ENCODE peak calls at places on chromosome 1, in five cellular contexts. M, Z, P, O and G are unnamed samples.

GRCh38 chr1:204828352-204828850 is 42.3 kb upstream of the NFASC start:
- DNase-seq in M (no peak), Z (no peak), P (no peak), O (peak), G (no peak)

GRCh38 chr1:36962991-36963390 is 71.3 kb downstream of the GRIK3 start:
- DNase-seq in O (no peak), M (no peak), P (no peak), Z (no peak), G (no peak)

GRCh38 chr1:15749399-15750291 is 7.3 kb downstream of the TMEM82 start:
- DNase-seq in M (no peak), P (no peak), O (no peak), Z (no peak), G (no peak)

GRCh38 chr1:37797750-37798345 is 4.2 kb downstream of the MANEAL start:
- DNase-seq in M (peak), O (peak), Z (no peak), P (no peak), G (no peak)

GRCh38 chr1:235409045-235409820 is 42.0 kb downstream of the TBCE start:
- DNase-seq in M (no peak), P (no peak), O (no peak), Z (no peak), G (peak)

GRCh38 chr1:203796223-203796747 is 862 bp downstream of the ZBED6 start:
- DNase-seq in O (peak), Z (no peak), M (no peak), P (peak), G (no peak)

GRCh38 chr1:10080523-10080922 is 47.8 kb downstream of the UBE4B start:
- DNase-seq in Z (no peak), O (no peak), M (no peak), P (no peak), G (no peak)

GRCh38 chr1:53643061-53643880 is 95.7 kb downstream of the GLIS1 start:
- DNase-seq in Z (no peak), P (no peak), M (no peak), O (no peak), G (no peak)

GRCh38 chr1:226891846-226892533 is 21.6 kb downstream of the PSEN2 start:
- DNase-seq in P (no peak), Z (no peak), O (peak), M (no peak), G (no peak)

GRCh38 chr1:40980453-40981121 is 1.1 kb downstream of the CTPS1 start:
- DNase-seq in M (no peak), O (peak), P (no peak), Z (peak), G (peak)

GRCh38 chr1:208174736-208175507 is 69.3 kb downstream of the PLXNA2 start:
- DNase-seq in P (no peak), M (no peak), Z (no peak), O (peak), G (no peak)

GRCh38 chr1:30856260-30856790 is 52.2 kb downstream of the SDC3 start:
- DNase-seq in M (no peak), O (peak), P (no peak), Z (no peak), G (no peak)
- TF ChIP-seq CTCF in M (no peak), O (no peak), P (no peak), Z (no peak), G (no peak)

GRCh38 chr1:26047278-26047874 is 1.5 kb upstream of the SLC30A2 start:
- DNase-seq in Z (no peak), P (no peak), M (no peak), O (no peak), G (no peak)
- H3K4me3 ChIP-seq in Z (no peak), P (no peak), M (no peak), O (no peak), G (no peak)

DNA sequence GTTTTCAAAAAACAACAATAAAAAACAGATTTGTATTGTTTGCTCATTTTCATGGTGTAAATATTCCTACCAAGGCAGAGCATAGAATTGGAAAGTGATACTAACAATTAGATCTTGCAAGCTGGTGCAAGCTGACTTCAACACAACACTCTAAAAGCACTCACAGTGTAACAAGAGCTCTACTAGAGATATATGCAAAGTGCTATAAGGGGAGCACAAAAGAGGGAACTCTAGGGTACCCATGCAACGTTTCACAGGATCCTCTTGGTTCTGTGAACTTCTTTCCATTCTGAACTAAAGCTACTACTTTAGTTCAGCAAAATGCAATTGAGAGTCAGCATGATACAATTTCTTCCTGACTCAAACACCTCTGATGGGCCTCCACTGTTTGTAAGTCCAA is 78.3 kb downstream of the ATP1B1 start:
- DNase-seq in Z (no peak), O (no peak), P (no peak), M (no peak), G (no peak)
- TF ChIP-seq CTCF in Z (no peak), O (no peak), P (no peak), M (no peak), G (no peak)

DNA sequence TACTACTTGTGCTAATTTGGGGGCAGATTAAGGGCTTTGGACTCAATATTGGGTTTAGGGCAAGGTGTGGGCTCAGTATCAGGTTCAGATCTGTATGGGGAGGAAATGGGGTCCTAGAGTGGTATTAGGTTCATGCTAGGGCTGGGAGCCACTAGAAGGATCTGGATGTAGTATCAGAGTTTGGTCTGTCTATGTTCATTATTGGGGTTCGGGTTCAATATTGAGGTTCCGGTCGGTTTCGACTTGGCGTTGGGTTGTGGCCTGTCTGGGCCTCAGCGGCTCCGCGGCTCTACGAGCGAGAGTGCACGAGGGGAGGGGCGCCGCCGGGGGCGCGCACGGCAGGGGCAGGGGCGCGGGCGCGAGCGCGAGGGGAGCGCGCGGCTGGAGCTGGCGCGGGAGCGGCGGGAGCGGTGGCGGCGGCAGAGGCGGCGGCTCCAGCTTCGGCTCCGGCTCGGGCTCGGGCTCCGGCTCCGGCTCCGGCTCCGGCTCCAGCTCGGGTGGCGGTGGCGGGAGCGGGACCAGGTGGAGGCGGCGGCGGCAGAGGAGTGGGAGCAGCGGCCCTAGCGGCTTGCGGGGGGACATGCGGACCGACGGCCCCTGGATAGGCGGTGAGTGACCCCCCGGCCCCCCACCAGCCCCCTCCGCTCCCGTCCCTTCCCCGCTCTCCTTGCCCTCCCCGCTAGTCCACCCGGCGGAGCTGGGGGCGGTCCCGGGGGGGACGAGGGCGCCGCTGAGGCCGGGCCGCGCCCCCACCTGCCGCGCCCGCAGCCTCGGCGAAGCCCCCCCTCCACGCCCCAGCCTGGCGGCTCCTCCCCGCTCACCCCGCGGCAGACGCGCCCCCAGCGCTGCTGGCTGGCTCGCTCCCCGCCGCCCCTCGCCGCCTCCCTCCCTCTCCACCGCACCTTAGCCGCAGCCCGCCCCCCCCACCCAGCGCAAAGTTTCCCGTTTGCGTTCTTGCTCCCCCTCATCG is at the start of gene PTPRF:
- DNase-seq in P (no peak), O (peak), Z (no peak), M (no peak), G (no peak)
- H3K4me3 ChIP-seq in P (peak), O (peak), Z (peak), M (peak), G (peak)

GRCh38 chr1:93448983-93449805 is 1.3 kb downstream of the FNBP1L start:
- DNase-seq in O (peak), Z (no peak), M (no peak), P (no peak), G (no peak)
- TF ChIP-seq CTCF in O (no peak), Z (no peak), M (peak), P (no peak), G (peak)

GRCh38 chr1:51574796-51575195 is 42.1 kb upstream of the OSBPL9 start:
- DNase-seq in O (no peak), Z (no peak), P (no peak), M (no peak), G (no peak)

GRCh38 chr1:51570063-51570720 is 46.7 kb upstream of the OSBPL9 start:
- DNase-seq in O (no peak), P (no peak), Z (no peak), M (no peak), G (no peak)

GRCh38 chr1:51575406-51576084 is 41.3 kb upstream of the OSBPL9 start:
- DNase-seq in M (no peak), O (peak), P (no peak), Z (no peak), G (no peak)

GRCh38 chr1:51569284-51570062 is 47.4 kb upstream of the OSBPL9 start:
- DNase-seq in P (peak), Z (no peak), M (peak), O (peak), G (no peak)

GRCh38 chr1:51572365-51572764 is 44.5 kb upstream of the OSBPL9 start:
- DNase-seq in O (no peak), M (no peak), Z (no peak), P (no peak), G (no peak)
- H3K4me3 ChIP-seq in O (no peak), M (no peak), Z (no peak), P (no peak), G (no peak)